ENCODE peak calls at places on chromosome 15, in four cellular contexts. V is A549, P is right lobe of liver, U is thoracic aorta. R is an unnamed sample.

GRCh38 chr15:101267320-101268104 is 9.8 kb downstream of the SELENOS start:
- DNase-seq in V (no peak), P (no peak), U (no peak), R (no peak)

GRCh38 chr15:86079491-86080266 is at the start of gene AGBL1:
- DNase-seq in V (no peak), P (no peak), U (no peak), R (no peak)

GRCh38 chr15:60001642-60002527 is 2.2 kb upstream of the FOXB1 start:
- DNase-seq in V (no peak), P (no peak), U (no peak), R (no peak)

GRCh38 chr15:27770086-27770607 is 329.0 kb downstream of the OCA2 start:
- DNase-seq in V (no peak), P (no peak), U (no peak), R (no peak)

GRCh38 chr15:39939487-39940452 is 5.9 kb downstream of the EIF2AK4 start:
- DNase-seq in V (no peak), P (no peak), U (no peak), R (no peak)

GRCh38 chr15:70100495-70101331 is 3.0 kb upstream of the TLE3 start:
- DNase-seq in V (peak; percentile 58), P (peak; percentile 71), U (no peak), R (peak; percentile 90)

GRCh38 chr15:32873292-32874114 is 155.7 kb downstream of the GREM1 start:
- DNase-seq in V (no peak), P (no peak), U (no peak), R (no peak)

GRCh38 chr15:85934691-85935090 is 140.0 kb upstream of the KLHL25 start:
- DNase-seq in V (no peak), P (no peak), U (no peak), R (no peak)

GRCh38 chr15:33283603-33284002 is 27.2 kb upstream of the RYR3 start:
- DNase-seq in V (no peak), P (no peak), U (no peak), R (no peak)

GRCh38 chr15:90838544-90838943 is 29.8 kb upstream of the FURIN start:
- DNase-seq in V (no peak), P (no peak), U (no peak), R (no peak)

GRCh38 chr15:100721758-100722550 is 119.6 kb downstream of the ASB7 start:
- DNase-seq in V (peak; percentile 98), P (no peak), U (peak; percentile 52), R (peak; percentile 86)

GRCh38 chr15:64776402-64776786 is 1.0 kb upstream of the RBPMS2 start:
- DNase-seq in V (no peak), P (no peak), U (no peak), R (peak; percentile 52)

GRCh38 chr15:63003836-63004610 is 38.5 kb upstream of the TPM1 start:
- DNase-seq in V (no peak), P (no peak), U (no peak), R (no peak)

GRCh38 chr15:86347245-86347644 is 267.6 kb downstream of the AGBL1 start:
- DNase-seq in V (no peak), P (no peak), U (no peak), R (no peak)

GRCh38 chr15:47824185-47824584 is 106.9 kb downstream of the SEMA6D start:
- DNase-seq in V (no peak), P (no peak), U (no peak), R (no peak)

GRCh38 chr15:22968356-22968755 is 11.8 kb downstream of the CYFIP1 start:
- DNase-seq in V (peak; percentile 38), P (no peak), U (no peak), R (no peak)

GRCh38 chr15:76169792-76170425 is 110.1 kb downstream of the TMEM266 start:
- DNase-seq in V (no peak), P (no peak), U (no peak), R (no peak)

GRCh38 chr15:65083262-65083701 is 6.7 kb downstream of the KBTBD13 start:
- DNase-seq in V (no peak), P (no peak), U (no peak), R (no peak)

GRCh38 chr15:31606261-31606669 is 279.6 kb downstream of the KLF13 start:
- DNase-seq in V (peak; percentile 13), P (no peak), U (no peak), R (no peak)

GRCh38 chr15:85527907-85528306 is 147.5 kb downstream of the AKAP13 start:
- DNase-seq in V (no peak), P (no peak), U (no peak), R (no peak)

GRCh38 chr15:68793776-68794175 is 26.9 kb downstream of the ANP32A start:
- DNase-seq in V (no peak), P (no peak), U (no peak), R (no peak)

GRCh38 chr15:68794307-68794706 is 26.4 kb downstream of the ANP32A start:
- DNase-seq in V (no peak), P (no peak), U (no peak), R (no peak)

GRCh38 chr15:68794869-68795268 is 25.8 kb downstream of the ANP32A start:
- DNase-seq in V (no peak), P (no peak), U (no peak), R (no peak)

GRCh38 chr15:68797157-68797556 is 23.5 kb downstream of the ANP32A start:
- DNase-seq in V (no peak), P (no peak), U (no peak), R (no peak)

DNA sequence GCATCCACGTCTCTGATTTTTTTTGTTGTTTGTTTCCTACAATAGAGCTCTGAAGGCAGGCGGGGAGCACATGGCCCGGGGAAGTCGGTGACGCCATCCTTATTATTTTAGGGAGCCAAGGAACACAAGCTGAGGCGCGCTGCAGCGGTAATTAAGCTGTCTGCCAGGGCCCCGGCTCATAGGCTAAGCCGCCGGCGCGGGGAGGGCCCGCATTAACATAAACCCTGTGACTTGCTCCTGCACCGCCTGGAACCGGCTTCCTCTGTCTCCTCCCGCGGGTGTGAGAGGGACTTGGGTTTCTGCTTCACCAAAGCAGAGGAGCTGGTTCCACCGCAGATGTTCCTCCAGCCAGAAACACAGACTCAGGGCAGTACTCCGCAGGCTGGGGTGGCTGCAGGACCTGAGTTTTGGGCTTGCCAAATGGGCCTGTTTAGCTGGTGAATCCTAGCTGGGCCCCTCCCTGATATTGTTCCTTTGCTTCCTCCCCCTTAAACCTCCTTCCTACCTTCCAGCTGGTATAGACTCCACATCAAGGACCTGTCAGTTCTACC is 25.3 kb downstream of the ANP32A start:
- DNase-seq in V (no peak), P (peak; percentile 83), U (peak; percentile 74), R (peak; percentile 97)
- H3K27ac ChIP-seq in V (no peak overlapping the region), P (peak overlapping the region; percentile 53), U (peak overlapping the region; percentile 5), R (peak overlapping the region; percentile 89)

DNA sequence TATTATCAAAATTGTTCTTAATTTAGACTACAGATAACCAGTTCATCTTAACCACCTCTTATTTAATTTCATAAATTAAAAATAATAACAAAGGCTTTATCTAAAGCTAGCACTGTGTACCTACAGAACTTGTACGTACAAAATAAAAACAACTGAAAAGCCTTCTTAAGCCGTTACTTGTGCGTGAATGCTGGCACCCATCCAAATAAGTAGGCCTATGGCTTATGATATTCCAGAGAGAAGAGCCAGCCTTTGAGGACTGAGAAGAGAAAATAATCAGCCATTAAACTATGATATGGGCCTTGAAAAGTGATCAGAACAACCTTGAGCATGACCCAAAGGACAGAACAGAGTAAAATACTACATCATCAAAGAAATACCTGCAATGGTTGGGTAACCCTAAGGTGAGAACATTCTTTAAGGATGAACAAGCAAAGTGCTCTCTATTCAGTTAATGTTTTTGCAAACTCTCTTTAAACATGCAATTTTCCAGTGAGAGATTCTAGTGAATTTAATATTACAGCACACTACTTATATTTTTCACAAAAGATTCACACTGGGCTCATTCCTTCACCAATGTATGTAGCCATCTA is 7.5 kb upstream of the ACTC1 start:
- DNase-seq in V (no peak), P (no peak), U (no peak), R (no peak)
- TF ChIP-seq CTCF in V (no peak), P (no peak), U (no peak), R (no peak)

GRCh38 chr15:36363335-36363734 is 216.1 kb upstream of the CDIN1 start:
- DNase-seq in V (no peak), P (no peak), U (no peak), R (no peak)
- H3K4me1 ChIP-seq in V (no peaks in the 10 kb centered on the region), P (no peaks in the 10 kb centered on the region), U (peaks cover 7% of the 10 kb centered on the region), R (no peaks in the 10 kb centered on the region)

DNA sequence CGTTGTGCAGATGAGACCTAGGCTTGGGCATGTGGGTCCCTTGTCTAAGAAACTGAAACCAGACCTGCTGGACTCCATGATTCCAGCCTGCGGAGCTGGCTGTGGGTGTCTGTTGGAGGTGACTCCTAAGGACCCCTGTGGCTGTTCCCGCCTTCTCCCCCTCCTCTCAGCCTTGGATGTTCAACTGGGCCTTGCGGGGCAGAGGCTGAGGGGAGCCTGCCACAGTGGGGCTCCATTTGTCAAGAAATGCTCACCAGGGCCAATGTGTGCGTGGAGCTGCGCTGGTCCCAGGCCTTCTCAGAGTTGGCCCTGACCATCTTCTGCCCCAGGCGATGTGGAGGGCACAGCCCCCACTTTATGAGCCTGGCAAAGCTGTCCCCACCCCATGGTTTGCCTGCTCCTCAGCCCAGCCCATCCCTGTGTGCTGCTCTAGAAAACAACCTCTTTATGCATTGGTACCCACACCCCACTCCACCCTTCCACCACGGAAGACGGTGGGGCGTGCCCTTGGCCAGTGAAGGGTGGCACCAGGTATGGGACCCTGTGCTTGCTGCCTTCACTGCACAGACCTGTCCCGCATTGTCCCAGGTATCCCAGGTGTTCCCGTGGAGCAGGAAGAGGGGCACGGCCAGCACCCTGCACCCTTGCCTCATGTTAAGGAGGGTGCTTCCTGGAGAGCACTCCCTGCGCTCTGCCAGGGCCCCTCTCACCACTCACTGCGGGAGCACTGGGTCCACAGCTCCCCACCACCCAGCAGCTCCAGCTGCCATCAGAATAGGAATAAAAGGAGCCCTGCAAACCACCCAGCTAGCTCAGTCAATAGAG is 7.9 kb downstream of the MESP2 start:
- DNase-seq in V (no peak), P (no peak), U (no peak), R (peak; percentile 59)
- H3K27ac ChIP-seq in V (peak overlapping the region; percentile 79), P (no peak overlapping the region), U (no peak overlapping the region), R (no peak overlapping the region)

GRCh38 chr15:88003928-88004327 is 252.6 kb downstream of the NTRK3 start:
- DNase-seq in V (no peak), P (no peak), U (no peak), R (no peak)
- TF ChIP-seq CTCF in V (no peak), P (no peak), U (no peak), R (no peak)

DNA sequence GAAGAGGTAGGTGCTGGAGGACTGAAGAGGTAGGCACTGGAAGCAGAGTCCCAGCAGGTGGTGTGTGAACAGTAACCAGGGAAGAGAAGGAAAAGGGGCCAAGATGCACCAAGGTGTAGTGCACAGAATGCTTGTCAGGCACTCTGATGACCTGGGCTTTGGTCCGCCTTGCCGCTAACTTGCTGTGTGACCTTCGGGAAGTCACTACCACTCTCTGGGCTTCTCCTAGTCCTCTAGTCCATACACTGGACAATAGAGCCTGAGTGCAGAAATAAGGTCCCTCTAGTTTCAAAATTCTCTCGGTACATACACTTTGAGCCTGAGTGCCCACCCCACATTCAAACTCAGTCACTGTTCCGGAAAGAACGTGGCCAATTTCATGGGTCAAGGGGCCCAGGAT is 24.1 kb downstream of the ANP32A start:
- DNase-seq in V (no peak), P (no peak), U (no peak), R (no peak)
- H3K4me1 ChIP-seq in V (peaks cover 26% of the 10 kb centered on the region), P (peaks cover 48% of the 10 kb centered on the region), U (peaks cover 29% of the 10 kb centered on the region), R (peaks cover 51% of the 10 kb centered on the region)

R was measured in kidney.